ENCODE peak calls at places on chromosomes 5 and 9, in seven cellular contexts. W, K, X, D, N, R and P are unnamed samples.

GRCh38 chr5:60590172-60590571 is 109.8 kb downstream of the DEPDC1B start:
- DNase-seq in W (no peak), K (no peak), X (no peak), D (no peak), N (no peak), R (no peak), P (no peak)

GRCh38 chr9:36833954-36834353 is 200.1 kb downstream of the PAX5 start:
- DNase-seq in W (no peak), K (no peak), X (no peak), D (no peak), N (no peak), R (no peak), P (no peak)

GRCh38 chr5:68534131-68534940 is 318.8 kb downstream of the PIK3R1 start:
- DNase-seq in W (no peak), K (no peak), X (no peak), D (no peak), N (no peak), R (peak), P (peak)

GRCh38 chr5:21212026-21212425 is 1224.0 kb upstream of the CDH18 start:
- DNase-seq in W (no peak), K (no peak), X (no peak), D (no peak), N (no peak), R (no peak), P (peak)

GRCh38 chr9:127451681-127452480 is 571 bp downstream of the LRSAM1 start:
- DNase-seq in W (peak), K (no peak), X (peak), D (no peak), N (peak), R (no peak), P (peak)

GRCh38 chr5:110116539-110116938 is 426.8 kb downstream of the MAN2A1 start:
- DNase-seq in W (no peak), K (no peak), X (no peak), D (no peak), N (no peak), R (no peak), P (no peak)

GRCh38 chr9:37582548-37583157 is 6.5 kb upstream of the FBXO10 start:
- DNase-seq in W (peak), K (peak), X (peak), D (no peak), N (no peak), R (no peak), P (peak)

GRCh38 chr5:159899067-159900049 is 16.9 kb upstream of the ADRA1B start:
- DNase-seq in W (no peak), K (no peak), X (peak), D (no peak), N (no peak), R (no peak), P (no peak)

GRCh38 chr5:100423330-100423729 is 111.8 kb upstream of the FAM174A start:
- DNase-seq in W (no peak), K (no peak), X (no peak), D (no peak), N (no peak), R (no peak), P (no peak)

GRCh38 chr5:56717253-56717987 is 97.9 kb upstream of the MAP3K1 start:
- DNase-seq in W (no peak), K (no peak), X (peak), D (no peak), N (no peak), R (no peak), P (no peak)

GRCh38 chr5:149186506-149186905 is 45.2 kb downstream of the ABLIM3 start:
- DNase-seq in W (no peak), K (no peak), X (no peak), D (no peak), N (no peak), R (no peak), P (no peak)

GRCh38 chr5:1246711-1247431 is 21.7 kb downstream of the SLC6A18 start:
- DNase-seq in W (peak), K (no peak), X (peak), D (no peak), N (no peak), R (no peak), P (peak)

GRCh38 chr9:34554211-34555001 is 31.6 kb upstream of the ENHO start:
- DNase-seq in W (peak), K (no peak), X (no peak), D (no peak), N (no peak), R (no peak), P (no peak)

GRCh38 chr5:150672237-150672883 is 11.3 kb downstream of the MYOZ3 start:
- DNase-seq in W (peak), K (peak), X (no peak), D (no peak), N (peak), R (no peak), P (no peak)

GRCh38 chr9:110545705-110546104 is 33.8 kb downstream of the SVEP1 start:
- DNase-seq in W (no peak), K (no peak), X (no peak), D (no peak), N (no peak), R (peak), P (no peak)

GRCh38 chr9:93708987-93709302 is 132.6 kb downstream of the PHF2 start:
- DNase-seq in W (no peak), K (no peak), X (no peak), D (no peak), N (no peak), R (no peak), P (no peak)

GRCh38 chr9:126669108-126669507 is 55.4 kb downstream of the LMX1B start:
- DNase-seq in W (no peak), K (no peak), X (no peak), D (no peak), N (no peak), R (no peak), P (peak)

GRCh38 chr5:4192111-4192510 is 596.5 kb downstream of the IRX1 start:
- DNase-seq in W (no peak), K (no peak), X (no peak), D (no peak), N (no peak), R (no peak), P (no peak)

GRCh38 chr5:773517-774264 is 10.8 kb downstream of the ZDHHC11B start:
- DNase-seq in W (no peak), K (no peak), X (no peak), D (no peak), N (no peak), R (no peak), P (no peak)

GRCh38 chr5:131514316-131515275 is 120.4 kb downstream of the RAPGEF6 start:
- DNase-seq in W (no peak), K (peak), X (no peak), D (no peak), N (no peak), R (no peak), P (no peak)

GRCh38 chr5:80799041-80799440 is 144.3 kb upstream of the DHFR start:
- DNase-seq in W (peak), K (no peak), X (no peak), D (no peak), N (no peak), R (no peak), P (no peak)

GRCh38 chr9:85200726-85201402 is 531.3 kb downstream of the NTRK2 start:
- DNase-seq in W (no peak), K (no peak), X (no peak), D (peak), N (no peak), R (no peak), P (no peak)

GRCh38 chr5:157593036-157593435 is 17.5 kb upstream of the ADAM19 start:
- DNase-seq in W (no peak), K (no peak), X (no peak), D (no peak), N (no peak), R (no peak), P (no peak)

GRCh38 chr5:54309237-54309636 is 1.1 kb downstream of the ARL15 start:
- DNase-seq in W (peak), K (no peak), X (no peak), D (no peak), N (no peak), R (peak), P (peak)

GRCh38 chr5:97554992-97555981 is 372.2 kb upstream of the RIOK2 start:
- DNase-seq in W (no peak), K (no peak), X (peak), D (no peak), N (no peak), R (peak), P (no peak)

GRCh38 chr9:127093319-127094020 is 29.0 kb downstream of the ANGPTL2 start:
- DNase-seq in W (no peak), K (no peak), X (no peak), D (no peak), N (no peak), R (no peak), P (no peak)

GRCh38 chr5:17398439-17398838 is 99.6 kb upstream of the TAF11L2 start:
- DNase-seq in W (peak), K (peak), X (peak), D (peak), N (no peak), R (no peak), P (no peak)

GRCh38 chr9:33414263-33414662 is 11.9 kb upstream of the AQP7 start:
- DNase-seq in W (no peak), K (no peak), X (no peak), D (no peak), N (no peak), R (no peak), P (no peak)

GRCh38 chr9:122904466-122904822 is 715 bp downstream of the RC3H2 start:
- DNase-seq in W (peak), K (peak), X (peak), D (no peak), N (peak), R (peak), P (peak)

GRCh38 chr5:94433393-94434149 is 184.8 kb downstream of the KIAA0825 start:
- DNase-seq in W (no peak), K (peak), X (peak), D (peak), N (no peak), R (no peak), P (no peak)

GRCh38 chr5:92939428-92939827 is 641.6 kb downstream of the NR2F1-AS1 start:
- DNase-seq in W (peak), K (no peak), X (no peak), D (no peak), N (no peak), R (no peak), P (peak)

GRCh38 chr9:96619109-96619435 is 571 bp downstream of the CDC14B start:
- DNase-seq in W (no peak), K (peak), X (no peak), D (no peak), N (no peak), R (no peak), P (no peak)

GRCh38 chr5:81428446-81428845 is 34.5 kb upstream of the ACOT12 start:
- DNase-seq in W (no peak), K (no peak), X (peak), D (no peak), N (no peak), R (no peak), P (no peak)

GRCh38 chr9:83327323-83327722 is 210.9 kb downstream of the FRMD3 start:
- DNase-seq in W (no peak), K (no peak), X (no peak), D (no peak), N (no peak), R (no peak), P (no peak)